ENCODE peak calls at places on chromosomes 1 and 21, in nine cellular contexts. Z is stimulated activated CD4-positive, alpha-beta T cell treated with anti-CD3 and anti-CD28 coated beads, Interleukin-1b, Interleukin-23, amount 100 ng/mL, for 4 hours; D is anterior cingulate cortex; U is heart right ventricle; F is cerebellum; V is skeletal muscle cell; C is cerebellar nuclear complex; H is glutamatergic neuron; L is activated CD4-positive, alpha-beta T cell treated with anti-CD3 and anti-CD28 coated beads, Interleukin-2, amount 50 U/mL, for 1 hour. A is an unnamed sample.

GRCh38 chr1:29639741-29640427 is 403.6 kb downstream of the PTPRU start:
- DNase-seq in F (no peak), V (peak; percentile 15), C (no peak), L (no peak), H (no peak), U (no peak), D (no peak), Z (no peak), A (no peak)

GRCh38 chr21:16509466-16509865 is 779.7 kb downstream of the USP25 start:
- DNase-seq in C (no peak), Z (no peak), D (no peak), V (peak; percentile 22), F (no peak), H (no peak), U (no peak), L (no peak), A (no peak)

GRCh38 chr1:53733447-53733931 is 5.5 kb downstream of the GLIS1 start:
- DNase-seq in L (no peak), Z (no peak), F (no peak), D (no peak), C (no peak), H (no peak), V (no peak), U (no peak), A (no peak)

GRCh38 chr1:171881466-171881865 is 40.2 kb downstream of the DNM3 start:
- DNase-seq in Z (no peak), L (no peak), F (no peak), D (no peak), H (no peak), V (no peak), U (no peak), C (no peak), A (no peak)

GRCh38 chr1:52927219-52928082 is at the start of gene SCP2:
- DNase-seq in D (peak; percentile 74), V (peak; percentile 18), Z (peak; percentile 76), H (peak; percentile 80), F (peak; percentile 91), C (no peak), L (peak; percentile 72), U (peak; percentile 90), A (peak; percentile 77)

GRCh38 chr1:40305451-40305850 is 11.6 kb downstream of the COL9A2 start:
- DNase-seq in H (no peak), C (no peak), U (no peak), F (no peak), D (no peak), V (no peak), L (no peak), Z (no peak), A (no peak)

GRCh38 chr1:21217812-21218596 is 41.3 kb upstream of the EIF4G3 start:
- DNase-seq in F (no peak), H (peak; percentile 86), Z (no peak), L (peak; percentile 32), C (no peak), V (no peak), U (peak; percentile 38), D (peak; percentile 14), A (peak; percentile 16)

GRCh38 chr21:33027401-33028185 is 1.9 kb downstream of the OLIG2 start:
- DNase-seq in Z (no peak), U (no peak), V (no peak), D (no peak), F (no peak), L (no peak), C (no peak), H (peak; percentile 41), A (no peak)

GRCh38 chr1:245684111-245684510 is 529.3 kb downstream of the KIF26B start:
- DNase-seq in C (no peak), D (no peak), F (no peak), V (no peak), U (no peak), H (no peak), L (no peak), Z (no peak), A (no peak)

GRCh38 chr1:3473381-3473844 is 18.9 kb downstream of the ARHGEF16 start:
- DNase-seq in V (peak; percentile 61), H (no peak), F (no peak), C (no peak), L (no peak), U (no peak), Z (no peak), D (no peak), A (peak; percentile 8)

GRCh38 chr1:35406103-35406502 is 137.6 kb downstream of the ZMYM4 start:
- DNase-seq in H (no peak), L (no peak), Z (no peak), D (no peak), U (no peak), V (no peak), F (no peak), C (no peak), A (no peak)

GRCh38 chr1:184237588-184237987 is 149.2 kb upstream of the C1orf21 start:
- DNase-seq in V (no peak), L (no peak), D (no peak), F (no peak), C (no peak), H (no peak), U (no peak), Z (no peak), A (no peak)

A was measured in midbrain.